ENCODE peak calls at places on chromosomes 7 and 10, in six cellular contexts. One of them, this sample, is unnamed.

GRCh38 chr7:154863766-154864530 is 139.0 kb downstream of the PAXIP1 start:
- DNase-seq in Panc1: no peak
- DNase-seq in K562: no peak
- DNase-seq in SK-N-SH: peak; percentile 34
- DNase-seq in breast epithelium: no peak
- DNase-seq in transverse colon: no peak
- DNase-seq in this sample: no peak

GRCh38 chr7:116570306-116570705 is 45.5 kb downstream of the CAV1 start:
- DNase-seq in Panc1: no peak
- DNase-seq in K562: no peak
- DNase-seq in SK-N-SH: no peak
- DNase-seq in breast epithelium: no peak
- DNase-seq in transverse colon: no peak
- DNase-seq in this sample: no peak

GRCh38 chr7:12687213-12688171 is at the start of gene ARL4A:
- DNase-seq in Panc1: peak; percentile 94
- DNase-seq in K562: peak; percentile 100
- DNase-seq in SK-N-SH: peak; percentile 98
- DNase-seq in breast epithelium: peak; percentile 99
- DNase-seq in transverse colon: peak; percentile 99
- DNase-seq in this sample: peak; percentile 98

GRCh38 chr10:50582061-50582460 is 41.7 kb downstream of the SGMS1 start:
- DNase-seq in Panc1: no peak
- DNase-seq in K562: no peak
- DNase-seq in SK-N-SH: no peak
- DNase-seq in breast epithelium: no peak
- DNase-seq in transverse colon: no peak
- DNase-seq in this sample: no peak

GRCh38 chr10:7866191-7866590 is 47.9 kb downstream of the TAF3 start:
- DNase-seq in Panc1: no peak
- DNase-seq in K562: no peak
- DNase-seq in SK-N-SH: no peak
- DNase-seq in breast epithelium: no peak
- DNase-seq in transverse colon: no peak
- DNase-seq in this sample: no peak

GRCh38 chr7:78601728-78602127 is 803.2 kb downstream of the PHTF2 start:
- DNase-seq in Panc1: no peak
- DNase-seq in K562: no peak
- DNase-seq in SK-N-SH: no peak
- DNase-seq in breast epithelium: no peak
- DNase-seq in transverse colon: no peak
- DNase-seq in this sample: no peak

GRCh38 chr7:8284606-8285005 is 22.6 kb upstream of the ICA1 start:
- DNase-seq in Panc1: no peak
- DNase-seq in K562: no peak
- DNase-seq in SK-N-SH: no peak
- DNase-seq in breast epithelium: no peak
- DNase-seq in transverse colon: peak; percentile 64
- DNase-seq in this sample: no peak

GRCh38 chr10:5299950-5300349 is 64.8 kb upstream of the UCN3 start:
- DNase-seq in Panc1: no peak
- DNase-seq in K562: no peak
- DNase-seq in SK-N-SH: no peak
- DNase-seq in breast epithelium: no peak
- DNase-seq in transverse colon: no peak
- DNase-seq in this sample: no peak

GRCh38 chr7:1129431-1129830 is 30.6 kb downstream of the ZFAND2A start:
- DNase-seq in Panc1: no peak
- DNase-seq in K562: no peak
- DNase-seq in SK-N-SH: no peak
- DNase-seq in breast epithelium: peak; percentile 38
- DNase-seq in transverse colon: no peak
- DNase-seq in this sample: no peak

GRCh38 chr10:53003094-53003493 is 230.5 kb upstream of the MBL2 start:
- DNase-seq in Panc1: no peak
- DNase-seq in K562: no peak
- DNase-seq in SK-N-SH: no peak
- DNase-seq in breast epithelium: no peak
- DNase-seq in transverse colon: no peak
- DNase-seq in this sample: no peak

GRCh38 chr7:836429-836828 is 4.2 kb downstream of the SUN1 start:
- DNase-seq in Panc1: no peak
- DNase-seq in K562: peak; percentile 44
- DNase-seq in SK-N-SH: peak; percentile 65
- DNase-seq in breast epithelium: no peak
- DNase-seq in transverse colon: peak; percentile 40
- DNase-seq in this sample: no peak

GRCh38 chr7:27174077-27175004 is at the start of gene HOXA10:
- DNase-seq in Panc1: no peak
- DNase-seq in K562: no peak
- DNase-seq in SK-N-SH: no peak
- DNase-seq in breast epithelium: peak; percentile 48
- DNase-seq in transverse colon: peak; percentile 63
- DNase-seq in this sample: no peak
- H3K4me3 ChIP-seq in Panc1: no peak within 1 kb of the TSS
- H3K4me3 ChIP-seq in K562: no peak within 1 kb of the TSS
- H3K4me3 ChIP-seq in SK-N-SH: no peak within 1 kb of the TSS
- H3K4me3 ChIP-seq in breast epithelium: peak within 1 kb of the TSS; percentile 62
- H3K4me3 ChIP-seq in transverse colon: peak within 1 kb of the TSS; percentile 67
- H3K4me3 ChIP-seq in this sample: peak within 1 kb of the TSS; percentile 40

GRCh38 chr10:76336213-76336963 is 905.0 kb downstream of the LRMDA start:
- DNase-seq in Panc1: no peak
- DNase-seq in K562: no peak
- DNase-seq in SK-N-SH: no peak
- DNase-seq in breast epithelium: no peak
- DNase-seq in transverse colon: peak; percentile 21
- DNase-seq in this sample: no peak
- TF ChIP-seq POLR2AphosphoS5 in Panc1: no peak
- TF ChIP-seq POLR2AphosphoS5 in K562: no peak
- TF ChIP-seq POLR2AphosphoS5 in SK-N-SH: no peak
- TF ChIP-seq POLR2AphosphoS5 in breast epithelium: no peak
- TF ChIP-seq POLR2AphosphoS5 in transverse colon: no peak
- TF ChIP-seq POLR2AphosphoS5 in this sample: no peak

GRCh38 chr10:103683851-103684250 is 171.5 kb downstream of the SH3PXD2A start:
- DNase-seq in Panc1: no peak
- DNase-seq in K562: no peak
- DNase-seq in SK-N-SH: no peak
- DNase-seq in breast epithelium: no peak
- DNase-seq in transverse colon: no peak
- DNase-seq in this sample: no peak

GRCh38 chr10:103688451-103688850 is 166.9 kb downstream of the SH3PXD2A start:
- DNase-seq in Panc1: no peak
- DNase-seq in K562: peak; percentile 31
- DNase-seq in SK-N-SH: no peak
- DNase-seq in breast epithelium: no peak
- DNase-seq in transverse colon: peak; percentile 56
- DNase-seq in this sample: no peak

GRCh38 chr10:103687172-103687571 is 168.2 kb downstream of the SH3PXD2A start:
- DNase-seq in Panc1: no peak
- DNase-seq in K562: no peak
- DNase-seq in SK-N-SH: no peak
- DNase-seq in breast epithelium: no peak
- DNase-seq in transverse colon: no peak
- DNase-seq in this sample: no peak

GRCh38 chr10:103687718-103688117 is 167.7 kb downstream of the SH3PXD2A start:
- DNase-seq in Panc1: no peak
- DNase-seq in K562: no peak
- DNase-seq in SK-N-SH: no peak
- DNase-seq in breast epithelium: no peak
- DNase-seq in transverse colon: no peak
- DNase-seq in this sample: no peak

DNA sequence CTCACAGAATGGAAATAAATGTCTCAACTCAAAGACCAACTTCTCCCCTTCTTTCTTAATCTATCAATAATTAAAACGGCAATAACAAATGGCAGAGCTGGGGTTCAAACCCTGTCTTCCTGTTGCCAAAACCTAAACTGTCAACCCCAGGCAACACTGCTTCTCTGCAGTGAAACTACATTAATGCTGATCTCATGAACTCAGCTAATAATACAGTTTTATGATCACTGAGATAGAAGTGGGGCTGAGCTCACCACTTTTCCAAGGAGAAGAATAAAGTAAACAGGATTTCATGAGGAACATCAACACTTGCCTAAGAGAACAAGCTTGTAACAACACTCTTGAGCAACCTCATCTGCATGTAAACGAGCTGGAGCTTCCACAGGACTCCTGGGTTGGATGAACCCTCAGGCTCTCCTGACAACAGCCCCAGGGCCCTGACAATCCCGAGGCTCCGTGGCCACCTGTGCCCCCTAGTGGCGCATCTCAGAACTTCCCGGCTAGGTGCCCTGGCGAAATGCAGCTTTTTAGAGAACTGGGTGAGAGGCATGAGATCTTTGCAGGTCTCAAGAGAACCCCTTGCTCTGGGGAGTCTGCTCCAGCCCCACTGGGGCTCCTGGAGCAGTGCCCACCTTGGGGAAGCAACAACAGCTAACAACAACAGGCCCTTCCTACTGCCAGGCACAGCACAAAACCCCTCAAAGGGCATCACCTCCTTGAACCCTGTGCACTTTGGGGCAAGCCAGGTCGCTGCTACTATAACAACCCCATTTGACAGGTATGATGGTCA is 169.3 kb downstream of the SH3PXD2A start:
- DNase-seq in Panc1: peak; percentile 42
- DNase-seq in K562: peak; percentile 75
- DNase-seq in SK-N-SH: peak; percentile 86
- DNase-seq in breast epithelium: peak; percentile 66
- DNase-seq in transverse colon: peak; percentile 86
- DNase-seq in this sample: peak; percentile 68
- H3K27ac ChIP-seq in Panc1: no peak overlapping the region
- H3K27ac ChIP-seq in K562: no peak overlapping the region
- H3K27ac ChIP-seq in SK-N-SH: no peak overlapping the region
- H3K27ac ChIP-seq in breast epithelium: peak overlapping the region; percentile 45
- H3K27ac ChIP-seq in transverse colon: peak overlapping the region; percentile 66
- H3K27ac ChIP-seq in this sample: no peak overlapping the region

GRCh38 chr7:22393825-22394458 is 37.0 kb upstream of the RAPGEF5 start:
- DNase-seq in Panc1: no peak
- DNase-seq in K562: no peak
- DNase-seq in SK-N-SH: peak; percentile 57
- DNase-seq in breast epithelium: no peak
- DNase-seq in transverse colon: no peak
- DNase-seq in this sample: no peak
- H3K4me3 ChIP-seq in Panc1: no peak overlapping the region
- H3K4me3 ChIP-seq in K562: no peak overlapping the region
- H3K4me3 ChIP-seq in SK-N-SH: no peak overlapping the region
- H3K4me3 ChIP-seq in breast epithelium: no peak overlapping the region
- H3K4me3 ChIP-seq in transverse colon: no peak overlapping the region
- H3K4me3 ChIP-seq in this sample: no peak overlapping the region

DNA sequence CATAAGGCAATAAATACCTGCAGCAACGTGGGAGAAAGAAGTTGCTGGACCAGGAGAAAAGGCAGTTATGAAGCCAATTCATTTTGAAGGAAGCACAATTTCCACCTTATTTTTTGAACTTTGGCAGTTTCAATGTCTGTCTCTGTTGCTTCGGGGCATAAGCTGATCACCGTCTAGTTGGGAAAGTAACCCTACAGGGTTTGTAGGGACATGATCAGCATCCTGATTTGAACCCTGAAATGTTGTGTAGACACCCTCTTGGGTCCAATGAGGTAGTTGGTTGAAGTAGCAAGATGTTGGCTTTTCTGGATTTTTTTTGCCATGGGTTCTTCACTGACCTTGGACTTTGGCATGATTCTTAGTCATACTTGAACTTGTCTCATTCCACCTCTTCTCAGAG is 13.0 kb downstream of the DUSP5 start:
- DNase-seq in Panc1: no peak
- DNase-seq in K562: no peak
- DNase-seq in SK-N-SH: no peak
- DNase-seq in breast epithelium: no peak
- DNase-seq in transverse colon: no peak
- DNase-seq in this sample: no peak
- TF ChIP-seq POLR2AphosphoS5 in Panc1: no peak
- TF ChIP-seq POLR2AphosphoS5 in K562: no peak
- TF ChIP-seq POLR2AphosphoS5 in SK-N-SH: no peak
- TF ChIP-seq POLR2AphosphoS5 in breast epithelium: no peak
- TF ChIP-seq POLR2AphosphoS5 in transverse colon: no peak
- TF ChIP-seq POLR2AphosphoS5 in this sample: no peak

GRCh38 chr7:127794551-127794950 is 142.6 kb downstream of the SND1 start:
- DNase-seq in Panc1: no peak
- DNase-seq in K562: no peak
- DNase-seq in SK-N-SH: no peak
- DNase-seq in breast epithelium: no peak
- DNase-seq in transverse colon: no peak
- DNase-seq in this sample: no peak
- H3K27ac ChIP-seq in Panc1: no peak overlapping the region
- H3K27ac ChIP-seq in K562: no peak overlapping the region
- H3K27ac ChIP-seq in SK-N-SH: no peak overlapping the region
- H3K27ac ChIP-seq in breast epithelium: peak overlapping the region; percentile 1
- H3K27ac ChIP-seq in transverse colon: no peak overlapping the region
- H3K27ac ChIP-seq in this sample: no peak overlapping the region

GRCh38 chr7:135147341-135147898 is 452 bp upstream of the TMEM140 start:
- DNase-seq in Panc1: peak; percentile 24
- DNase-seq in K562: no peak
- DNase-seq in SK-N-SH: no peak
- DNase-seq in breast epithelium: no peak
- DNase-seq in transverse colon: no peak
- DNase-seq in this sample: no peak
- H3K4me3 ChIP-seq in Panc1: peak overlapping the region; percentile 42
- H3K4me3 ChIP-seq in K562: peak overlapping the region; percentile 4
- H3K4me3 ChIP-seq in SK-N-SH: peak overlapping the region; percentile 30
- H3K4me3 ChIP-seq in breast epithelium: peak overlapping the region; percentile 53
- H3K4me3 ChIP-seq in transverse colon: peak overlapping the region; percentile 44
- H3K4me3 ChIP-seq in this sample: peak overlapping the region; percentile 38

GRCh38 chr10:17470246-17470645 is 15.9 kb upstream of the ST8SIA6 start:
- DNase-seq in Panc1: no peak
- DNase-seq in K562: no peak
- DNase-seq in SK-N-SH: no peak
- DNase-seq in breast epithelium: no peak
- DNase-seq in transverse colon: no peak
- DNase-seq in this sample: no peak

GRCh38 chr10:17460732-17461131 is 6.3 kb upstream of the ST8SIA6 start:
- DNase-seq in Panc1: no peak
- DNase-seq in K562: no peak
- DNase-seq in SK-N-SH: no peak
- DNase-seq in breast epithelium: no peak
- DNase-seq in transverse colon: no peak
- DNase-seq in this sample: no peak

GRCh38 chr10:17464545-17464944 is 10.2 kb upstream of the ST8SIA6 start:
- DNase-seq in Panc1: no peak
- DNase-seq in K562: no peak
- DNase-seq in SK-N-SH: no peak
- DNase-seq in breast epithelium: no peak
- DNase-seq in transverse colon: no peak
- DNase-seq in this sample: no peak

GRCh38 chr10:17465328-17466125 is 11.1 kb upstream of the ST8SIA6 start:
- DNase-seq in Panc1: no peak
- DNase-seq in K562: no peak
- DNase-seq in SK-N-SH: no peak
- DNase-seq in breast epithelium: no peak
- DNase-seq in transverse colon: no peak
- DNase-seq in this sample: no peak
- TF ChIP-seq POLR2AphosphoS5 in Panc1: no peak
- TF ChIP-seq POLR2AphosphoS5 in K562: no peak
- TF ChIP-seq POLR2AphosphoS5 in SK-N-SH: no peak
- TF ChIP-seq POLR2AphosphoS5 in breast epithelium: no peak
- TF ChIP-seq POLR2AphosphoS5 in transverse colon: no peak
- TF ChIP-seq POLR2AphosphoS5 in this sample: no peak